ENCODE peak calls at places on chromosomes 16 and 17, in nine cellular contexts. L, R, F, Z, I, C, E, M and V are unnamed samples.

GRCh38 chr16:80034948-80035700 is 434.6 kb upstream of the MAF start:
- DNase-seq in L (peak), R (no peak), F (no peak), Z (no peak), I (no peak), C (no peak), E (no peak), M (no peak), V (no peak)

GRCh38 chr16:89864421-89864820 is 9.0 kb upstream of the TCF25 start:
- DNase-seq in L (no peak), R (no peak), F (no peak), Z (no peak), I (peak), C (no peak), E (peak), M (no peak), V (peak)

GRCh38 chr16:64094170-64094960 is 1027.5 kb downstream of the CDH11 start:
- DNase-seq in L (peak), R (no peak), F (no peak), Z (no peak), I (no peak), C (no peak), E (no peak), M (no peak), V (no peak)

GRCh38 chr17:50144845-50145531 is 5.5 kb downstream of the PPP1R9B start:
- DNase-seq in L (no peak), R (no peak), F (no peak), Z (no peak), I (no peak), C (no peak), E (no peak), M (no peak), V (peak)

GRCh38 chr17:33950061-33950460 is 305.0 kb upstream of the CCL2 start:
- DNase-seq in L (no peak), R (no peak), F (no peak), Z (no peak), I (no peak), C (no peak), E (no peak), M (no peak), V (no peak)

GRCh38 chr17:66379539-66379938 is 77.1 kb downstream of the PRKCA start:
- DNase-seq in L (no peak), R (no peak), F (no peak), Z (no peak), I (no peak), C (no peak), E (no peak), M (no peak), V (no peak)

GRCh38 chr17:79844869-79845600 is 5.8 kb upstream of the CBX4 start:
- DNase-seq in L (no peak), R (no peak), F (peak), Z (peak), I (peak), C (no peak), E (no peak), M (peak), V (peak)

GRCh38 chr16:66508261-66508913 is 41.5 kb downstream of the TK2 start:
- DNase-seq in L (no peak), R (peak), F (peak), Z (peak), I (no peak), C (no peak), E (peak), M (no peak), V (no peak)

GRCh38 chr17:80862341-80862969 is 129.2 kb upstream of the CHMP6 start:
- DNase-seq in L (no peak), R (no peak), F (no peak), Z (no peak), I (no peak), C (no peak), E (no peak), M (no peak), V (no peak)

GRCh38 chr17:82956146-82956725 is 116.4 kb upstream of the ZNF750 start:
- DNase-seq in L (no peak), R (no peak), F (no peak), Z (peak), I (peak), C (no peak), E (no peak), M (no peak), V (no peak)

GRCh38 chr17:55617441-55617840 is 105.2 kb downstream of the TMEM100 start:
- DNase-seq in L (no peak), R (no peak), F (no peak), Z (no peak), I (no peak), C (no peak), E (no peak), M (no peak), V (no peak)

GRCh38 chr17:75909051-75909811 is 4.5 kb upstream of the MRPL38 start:
- DNase-seq in L (no peak), R (no peak), F (no peak), Z (no peak), I (no peak), C (no peak), E (no peak), M (no peak), V (no peak)

GRCh38 chr16:25051446-25052160 is 36.4 kb upstream of the ARHGAP17 start:
- DNase-seq in L (peak), R (no peak), F (no peak), Z (no peak), I (no peak), C (no peak), E (peak), M (no peak), V (peak)

GRCh38 chr16:26269663-26270062 is 577.9 kb downstream of the HS3ST4 start:
- DNase-seq in L (no peak), R (no peak), F (no peak), Z (no peak), I (no peak), C (no peak), E (no peak), M (no peak), V (no peak)

GRCh38 chr17:17495448-17496188 is 577 bp downstream of the RASD1 start:
- DNase-seq in L (peak), R (no peak), F (peak), Z (no peak), I (no peak), C (no peak), E (no peak), M (no peak), V (peak)

GRCh38 chr17:76982408-76983074 is 114.3 kb downstream of the MGAT5B start:
- DNase-seq in L (no peak), R (no peak), F (no peak), Z (no peak), I (peak), C (no peak), E (no peak), M (no peak), V (peak)

GRCh38 chr17:76892329-76892728 is 24.1 kb downstream of the MGAT5B start:
- DNase-seq in L (no peak), R (no peak), F (no peak), Z (no peak), I (no peak), C (no peak), E (no peak), M (no peak), V (no peak)

GRCh38 chr17:54901230-54901847 is 687 bp downstream of the TOM1L1 start:
- DNase-seq in L (no peak), R (no peak), F (peak), Z (no peak), I (no peak), C (no peak), E (peak), M (no peak), V (no peak)

GRCh38 chr17:39365252-39365651 is 36.2 kb downstream of the FBXL20 start:
- DNase-seq in L (no peak), R (no peak), F (no peak), Z (no peak), I (no peak), C (no peak), E (no peak), M (no peak), V (no peak)

GRCh38 chr17:2181206-2181983 is 122.2 kb downstream of the SMG6 start:
- DNase-seq in L (peak), R (peak), F (no peak), Z (no peak), I (peak), C (peak), E (no peak), M (no peak), V (no peak)

GRCh38 chr17:2215616-2216364 is 87.8 kb downstream of the SMG6 start:
- DNase-seq in L (peak), R (peak), F (peak), Z (no peak), I (peak), C (peak), E (no peak), M (no peak), V (peak)

GRCh38 chr17:56815711-56816110 is 18.0 kb downstream of the C17orf67 start:
- DNase-seq in L (peak), R (no peak), F (no peak), Z (no peak), I (no peak), C (no peak), E (no peak), M (no peak), V (no peak)

GRCh38 chr16:66275795-66276428 is 90.6 kb upstream of the CDH5 start:
- DNase-seq in L (peak), R (peak), F (peak), Z (peak), I (no peak), C (peak), E (peak), M (peak), V (peak)

GRCh38 chr17:1082579-1082978 is 85.7 kb downstream of the TIMM22 start:
- DNase-seq in L (no peak), R (no peak), F (no peak), Z (no peak), I (peak), C (peak), E (no peak), M (no peak), V (no peak)
- TF ChIP-seq CTCF in L (no peak), R (no peak), F (no peak), Z (no peak), I (no peak), C (no peak), E (no peak), M (no peak), V (no peak)

GRCh38 chr16:67608367-67608766 is 36.6 kb upstream of the CARMIL2 start:
- DNase-seq in L (no peak), R (no peak), F (no peak), Z (no peak), I (no peak), C (no peak), E (no peak), M (no peak), V (no peak)

DNA sequence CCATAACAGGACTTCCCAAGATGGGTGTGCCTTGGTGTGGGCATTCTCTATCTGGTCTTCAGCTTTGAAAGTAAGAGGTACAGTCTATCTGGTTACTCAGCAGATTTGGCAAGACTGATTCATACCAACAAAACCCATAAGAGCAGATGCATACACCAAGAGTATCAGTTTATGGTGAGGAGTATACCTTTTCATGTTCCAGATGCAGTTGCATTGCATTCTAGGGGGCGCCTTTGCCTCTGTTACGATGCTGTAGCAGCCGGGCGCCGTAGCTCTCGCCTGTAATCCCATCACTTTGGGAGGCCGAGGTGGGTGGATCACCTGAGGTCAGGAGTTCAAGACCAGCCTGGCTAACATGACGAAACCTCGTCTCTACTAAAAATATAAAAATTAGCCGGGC is 31.1 kb upstream of the CARMIL2 start:
- DNase-seq in L (no peak), R (no peak), F (no peak), Z (peak), I (no peak), C (no peak), E (peak), M (no peak), V (peak)
- TF ChIP-seq CTCF in L (peak), R (no peak), F (peak), Z (no peak), I (no peak), C (no peak), E (no peak), M (peak), V (no peak)

GRCh38 chr16:48115299-48115698 is 40.5 kb downstream of the ABCC12 start:
- DNase-seq in L (no peak), R (no peak), F (no peak), Z (no peak), I (no peak), C (no peak), E (no peak), M (no peak), V (no peak)

GRCh38 chr16:48112603-48113400 is 43.0 kb downstream of the ABCC12 start:
- DNase-seq in L (no peak), R (no peak), F (no peak), Z (no peak), I (no peak), C (no peak), E (no peak), M (no peak), V (no peak)

GRCh38 chr16:48110982-48111381 is 44.8 kb downstream of the ABCC12 start:
- DNase-seq in L (no peak), R (no peak), F (no peak), Z (no peak), I (no peak), C (no peak), E (no peak), M (no peak), V (no peak)

GRCh38 chr16:48114410-48114809 is 41.4 kb downstream of the ABCC12 start:
- DNase-seq in L (no peak), R (no peak), F (no peak), Z (no peak), I (no peak), C (no peak), E (no peak), M (no peak), V (no peak)

DNA sequence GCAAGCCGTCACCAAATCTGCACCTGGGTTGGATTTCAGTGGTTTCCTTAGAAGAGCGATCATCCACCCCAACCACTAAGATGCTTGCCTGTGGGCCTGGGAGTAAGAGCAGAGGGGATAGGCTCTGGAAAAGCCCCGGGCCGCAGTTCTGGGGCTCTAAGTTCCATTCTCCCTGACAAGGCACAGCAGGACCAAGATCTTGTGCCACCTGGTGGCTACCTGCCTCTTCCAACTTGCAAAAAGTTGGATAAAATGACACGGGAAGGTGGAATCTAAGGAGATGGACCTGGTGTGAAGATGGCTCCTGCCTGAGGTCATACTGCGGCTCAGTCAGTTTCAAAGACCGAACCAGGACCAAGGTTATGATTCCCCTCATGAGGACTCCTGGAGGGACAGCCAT is 42.3 kb downstream of the ABCC12 start:
- DNase-seq in L (no peak), R (no peak), F (no peak), Z (no peak), I (no peak), C (no peak), E (no peak), M (peak), V (no peak)
- TF ChIP-seq CTCF in L (peak), R (no peak), F (peak), Z (no peak), I (no peak), C (peak), E (peak), M (peak), V (no peak)

GRCh38 chr17:9982159-9982558 is 77.1 kb upstream of the RCVRN start:
- DNase-seq in L (no peak), R (no peak), F (no peak), Z (no peak), I (no peak), C (no peak), E (no peak), M (no peak), V (peak)
- TF ChIP-seq CTCF in L (peak), R (peak), F (peak), Z (no peak), I (no peak), C (peak), E (no peak), M (peak), V (peak)

DNA sequence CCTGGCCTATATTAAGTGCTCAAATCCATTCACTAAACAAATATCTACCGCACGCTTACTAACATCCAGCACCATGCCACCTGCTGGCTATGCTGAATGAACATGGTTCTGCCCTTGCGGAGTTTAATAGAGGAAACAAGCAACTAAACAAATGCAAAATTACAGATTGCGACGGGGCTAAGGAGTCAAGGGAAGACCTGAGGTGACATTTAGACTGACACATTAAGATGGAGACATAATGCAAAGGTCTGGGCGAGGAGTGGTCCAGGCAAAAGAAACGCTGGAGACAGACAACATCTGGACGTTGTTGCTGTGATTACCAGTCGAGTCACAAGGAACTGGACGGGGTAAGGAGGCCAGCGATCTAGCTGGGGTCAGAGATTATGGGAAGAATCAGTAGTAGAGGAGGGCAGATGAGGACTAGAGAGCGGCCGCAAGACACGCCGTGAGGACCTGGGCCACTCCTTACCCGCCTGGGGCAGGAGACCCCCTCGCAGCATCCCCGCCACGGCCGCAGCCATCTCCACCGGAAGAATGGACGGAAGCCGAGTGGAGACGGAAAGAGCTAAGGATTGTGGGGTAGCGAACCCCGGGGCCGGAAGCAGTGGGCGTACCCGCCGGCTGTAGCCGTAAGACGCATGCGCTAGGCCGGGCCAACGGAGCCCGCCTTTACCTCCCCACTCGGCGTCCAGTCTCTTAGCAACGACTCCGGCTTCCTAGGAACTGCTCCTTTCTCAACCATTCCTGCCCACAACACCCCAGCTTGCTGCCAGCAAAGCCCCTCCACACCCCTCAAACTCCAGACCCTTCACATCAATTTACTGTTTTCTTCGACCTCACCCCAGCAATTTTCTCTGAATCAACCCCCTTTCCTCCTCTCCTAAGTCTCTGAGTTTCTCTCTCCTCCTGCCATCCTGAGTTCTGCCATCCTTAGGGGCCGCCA is at the start of the genes LRRC46 and MRPL10:
- DNase-seq in L (peak), R (peak), F (peak), Z (peak), I (peak), C (peak), E (peak), M (peak), V (peak)
- TF ChIP-seq CTCF in L (peak), R (peak), F (peak), Z (no peak), I (no peak), C (peak), E (peak), M (peak), V (peak)

GRCh38 chr16:30893744-30894539 is at the start of gene BCL7C:
- DNase-seq in L (peak), R (peak), F (peak), Z (peak), I (peak), C (peak), E (peak), M (peak), V (peak)
- TF ChIP-seq CTCF in L (peak), R (peak), F (peak), Z (peak), I (peak), C (peak), E (peak), M (peak), V (no peak)

GRCh38 chr16:49704586-49705155 is 151.2 kb downstream of the ZNF423 start:
- DNase-seq in L (no peak), R (no peak), F (no peak), Z (no peak), I (peak), C (no peak), E (no peak), M (no peak), V (peak)
- TF ChIP-seq CTCF in L (peak), R (no peak), F (peak), Z (no peak), I (no peak), C (no peak), E (no peak), M (no peak), V (no peak)